ENCODE peak calls at places on chromosomes 7 and 10, in seven cellular contexts. Z is NCI-H460; J is HT1080; G is CD14-positive monocyte; L is PC-3; R is activated CD4-positive, alpha-beta T cell treated with anti-CD3 and anti-CD28 coated beads for 4 hours; T is mammary epithelial cell. N is an unnamed sample.

GRCh38 chr7:107708956-107709355 is 35.0 kb upstream of the CBLL1 start:
- DNase-seq in Z (no peak), G (no peak), R (no peak), T (no peak), L (peak; percentile 22), J (peak; percentile 39), N (no peak)

GRCh38 chr10:43376828-43377227 is 5.4 kb downstream of the FXYD4 start:
- DNase-seq in G (no peak), T (no peak), L (no peak), R (no peak), J (no peak), Z (no peak), N (no peak)

GRCh38 chr10:123480344-123480743 is 185.8 kb upstream of the GPR26 start:
- DNase-seq in T (no peak), L (no peak), Z (no peak), R (no peak), G (no peak), J (no peak), N (no peak)

GRCh38 chr7:24812313-24812945 is 55.2 kb upstream of the GSDME start:
- DNase-seq in J (peak; percentile 48), L (peak; percentile 67), T (peak; percentile 39), Z (peak; percentile 50), R (peak; percentile 32), G (peak; percentile 56), N (peak; percentile 55)

GRCh38 chr10:84156768-84157167 is 16.8 kb upstream of the GPR15LG start:
- DNase-seq in L (no peak), G (peak; percentile 90), T (no peak), R (no peak), Z (peak; percentile 41), J (peak; percentile 81), N (no peak)

GRCh38 chr7:109545686-109546085 is 976.0 kb downstream of the DNAJB9 start:
- DNase-seq in T (no peak), J (no peak), L (no peak), G (no peak), R (no peak), Z (no peak), N (no peak)

GRCh38 chr10:29001801-29002200 is 287.1 kb upstream of the LYZL1 start:
- DNase-seq in J (no peak), L (no peak), Z (no peak), T (no peak), G (no peak), R (no peak), N (no peak)

GRCh38 chr7:74364061-74364460 is 74.9 kb downstream of the CLIP2 start:
- DNase-seq in L (peak; percentile 15), Z (no peak), R (no peak), T (no peak), J (no peak), G (no peak), N (no peak)

GRCh38 chr10:129877773-129878371 is 86.2 kb downstream of the EBF3 start:
- DNase-seq in T (no peak), R (peak; percentile 28), J (peak; percentile 10), Z (peak; percentile 12), L (peak; percentile 15), G (no peak), N (peak; percentile 14)